ENCODE peak calls at places on chromosomes 3 and 15, in five cellular contexts. One of them, this sample, is unnamed.

GRCh38 chr15:95653361-95653805 is 677.1 kb upstream of the NR2F2 start:
- DNase-seq in K562: no peak
- DNase-seq in HepG2: no peak
- DNase-seq in GM12878: no peak
- DNase-seq in SK-N-SH: no peak
- DNase-seq in this sample: no peak

GRCh38 chr3:139797724-139798343 is 120.1 kb upstream of the NMNAT3 start:
- DNase-seq in K562: peak; percentile 43
- DNase-seq in GM12878: no peak
- DNase-seq in HepG2: no peak
- DNase-seq in SK-N-SH: no peak
- DNase-seq in this sample: peak; percentile 42

GRCh38 chr15:73607405-73607804 is 25.8 kb downstream of the NPTN start:
- DNase-seq in SK-N-SH: no peak
- DNase-seq in HepG2: no peak
- DNase-seq in K562: no peak
- DNase-seq in GM12878: no peak
- DNase-seq in this sample: no peak

GRCh38 chr3:14780927-14781507 is 37.7 kb upstream of the FGD5 start:
- DNase-seq in HepG2: peak; percentile 61
- DNase-seq in K562: peak; percentile 44
- DNase-seq in SK-N-SH: no peak
- DNase-seq in GM12878: peak; percentile 31
- DNase-seq in this sample: peak; percentile 44

GRCh38 chr3:14452676-14453367 is 50.4 kb downstream of the SLC6A6 start:
- DNase-seq in K562: no peak
- DNase-seq in HepG2: no peak
- DNase-seq in GM12878: no peak
- DNase-seq in SK-N-SH: no peak
- DNase-seq in this sample: peak; percentile 70

GRCh38 chr15:47674576-47675232 is 42.6 kb upstream of the SEMA6D start:
- DNase-seq in SK-N-SH: no peak
- DNase-seq in HepG2: no peak
- DNase-seq in K562: no peak
- DNase-seq in GM12878: no peak
- DNase-seq in this sample: no peak

GRCh38 chr15:85840802-85841152 is 46.1 kb upstream of the KLHL25 start:
- DNase-seq in K562: no peak
- DNase-seq in GM12878: no peak
- DNase-seq in SK-N-SH: no peak
- DNase-seq in HepG2: no peak
- DNase-seq in this sample: no peak

GRCh38 chr3:114496021-114496434 is 202.2 kb downstream of the TIGIT start:
- DNase-seq in HepG2: peak; percentile 10
- DNase-seq in SK-N-SH: no peak
- DNase-seq in K562: no peak
- DNase-seq in GM12878: no peak
- DNase-seq in this sample: no peak

GRCh38 chr3:69542265-69543079 is 156.6 kb upstream of the FRMD4B start:
- DNase-seq in K562: no peak
- DNase-seq in SK-N-SH: peak; percentile 59
- DNase-seq in GM12878: no peak
- DNase-seq in HepG2: no peak
- DNase-seq in this sample: peak; percentile 31

GRCh38 chr15:51731549-51732267 is 5.7 kb downstream of the LYSMD2 start:
- DNase-seq in K562: no peak
- DNase-seq in HepG2: no peak
- DNase-seq in SK-N-SH: no peak
- DNase-seq in GM12878: peak; percentile 90
- DNase-seq in this sample: no peak

GRCh38 chr3:142613491-142613890 is 17.3 kb downstream of the PLS1 start:
- DNase-seq in GM12878: no peak
- DNase-seq in HepG2: no peak
- DNase-seq in SK-N-SH: no peak
- DNase-seq in K562: no peak
- DNase-seq in this sample: no peak

GRCh38 chr3:134328147-134328591 is 46.1 kb downstream of the AMOTL2 start:
- DNase-seq in SK-N-SH: no peak
- DNase-seq in HepG2: no peak
- DNase-seq in K562: no peak
- DNase-seq in GM12878: no peak
- DNase-seq in this sample: no peak
- TF ChIP-seq FOXM1 in SK-N-SH: no peak
- TF ChIP-seq FOXM1 in HepG2: no peak
- TF ChIP-seq FOXM1 in K562: no peak
- TF ChIP-seq FOXM1 in GM12878: no peak
- TF ChIP-seq FOXM1 in this sample: no peak

GRCh38 chr3:110789315-110789714 is 282.3 kb upstream of the NECTIN3 start:
- DNase-seq in SK-N-SH: no peak
- DNase-seq in HepG2: no peak
- DNase-seq in K562: no peak
- DNase-seq in GM12878: no peak
- DNase-seq in this sample: no peak
- TF ChIP-seq FOXM1 in SK-N-SH: no peak
- TF ChIP-seq FOXM1 in HepG2: no peak
- TF ChIP-seq FOXM1 in K562: no peak
- TF ChIP-seq FOXM1 in GM12878: no peak
- TF ChIP-seq FOXM1 in this sample: no peak

GRCh38 chr3:197029511-197030167 is at the start of gene MELTF:
- DNase-seq in SK-N-SH: peak; percentile 99
- DNase-seq in K562: peak; percentile 96
- DNase-seq in HepG2: peak; percentile 27
- DNase-seq in GM12878: no peak
- DNase-seq in this sample: peak; percentile 83

GRCh38 chr3:197027896-197028710 is 1.5 kb downstream of the MELTF start:
- DNase-seq in HepG2: no peak
- DNase-seq in K562: no peak
- DNase-seq in GM12878: no peak
- DNase-seq in SK-N-SH: no peak
- DNase-seq in this sample: no peak

GRCh38 chr3:197028711-197029510 is 706 bp downstream of the MELTF start:
- DNase-seq in K562: peak; percentile 63
- DNase-seq in SK-N-SH: peak; percentile 74
- DNase-seq in GM12878: no peak
- DNase-seq in HepG2: no peak
- DNase-seq in this sample: no peak

GRCh38 chr3:197030379-197031314 is 1.0 kb upstream of the MELTF start:
- DNase-seq in HepG2: no peak
- DNase-seq in K562: peak; percentile 36
- DNase-seq in GM12878: no peak
- DNase-seq in SK-N-SH: no peak
- DNase-seq in this sample: no peak

DNA sequence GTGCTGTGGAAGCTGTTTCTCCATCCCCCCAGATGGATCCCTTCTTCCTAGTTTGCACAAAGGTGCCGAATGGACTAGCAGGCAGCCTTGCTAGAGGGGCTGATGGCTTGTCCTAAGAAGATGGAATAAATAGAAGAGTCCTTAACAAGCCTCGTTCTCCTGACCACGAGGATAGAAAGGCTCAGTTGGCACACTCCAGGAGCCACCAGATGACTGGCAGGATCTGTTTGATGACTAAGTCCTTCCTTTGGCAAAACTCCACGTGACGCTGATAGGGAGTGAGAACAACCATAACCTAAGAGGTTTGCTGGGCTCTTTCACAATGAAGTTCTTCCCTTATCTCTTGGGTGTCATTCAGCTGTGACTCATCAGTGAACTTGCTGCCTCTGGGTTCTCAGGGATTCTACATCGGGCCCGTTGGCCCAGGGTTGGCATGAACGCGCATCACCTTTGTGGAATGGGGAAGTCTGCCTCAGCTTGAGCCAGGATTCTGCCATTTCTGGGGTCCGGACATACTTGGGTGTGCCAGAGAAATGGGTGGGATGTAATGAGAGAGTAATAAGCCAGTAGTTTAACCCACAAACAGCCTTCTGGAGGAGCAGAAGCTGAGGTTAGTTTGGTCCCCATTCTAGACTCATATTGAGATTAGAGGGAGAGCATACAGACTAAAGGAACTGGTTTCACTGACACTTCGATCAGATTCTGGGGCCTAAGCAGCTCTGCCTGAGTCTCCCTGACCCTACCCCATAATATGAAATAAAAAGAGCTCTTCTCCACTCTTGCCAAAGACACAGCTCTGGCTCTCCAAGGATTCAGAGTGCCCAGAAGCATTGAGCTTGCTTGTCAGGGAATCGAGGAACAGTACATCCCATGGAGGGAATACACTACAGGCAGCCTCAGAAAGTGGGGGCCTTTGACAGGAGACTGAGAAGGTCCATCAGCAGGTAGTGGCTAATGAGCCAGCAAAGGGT is 2.0 kb upstream of the MELTF start:
- DNase-seq in HepG2: peak; percentile 96
- DNase-seq in GM12878: no peak
- DNase-seq in SK-N-SH: no peak
- DNase-seq in K562: peak; percentile 73
- DNase-seq in this sample: no peak
- TF ChIP-seq FOXM1 in HepG2: no peak
- TF ChIP-seq FOXM1 in GM12878: no peak
- TF ChIP-seq FOXM1 in SK-N-SH: no peak
- TF ChIP-seq FOXM1 in K562: no peak
- TF ChIP-seq FOXM1 in this sample: no peak

GRCh38 chr15:27273506-27273905 is 302.5 kb downstream of the GABRG3 start:
- DNase-seq in GM12878: no peak
- DNase-seq in SK-N-SH: no peak
- DNase-seq in K562: no peak
- DNase-seq in HepG2: no peak
- DNase-seq in this sample: no peak

GRCh38 chr15:27268923-27269322 is 297.9 kb downstream of the GABRG3 start:
- DNase-seq in GM12878: no peak
- DNase-seq in HepG2: no peak
- DNase-seq in SK-N-SH: no peak
- DNase-seq in K562: no peak
- DNase-seq in this sample: no peak

GRCh38 chr15:27271258-27271657 is 300.3 kb downstream of the GABRG3 start:
- DNase-seq in GM12878: no peak
- DNase-seq in K562: no peak
- DNase-seq in SK-N-SH: no peak
- DNase-seq in HepG2: no peak
- DNase-seq in this sample: no peak

DNA sequence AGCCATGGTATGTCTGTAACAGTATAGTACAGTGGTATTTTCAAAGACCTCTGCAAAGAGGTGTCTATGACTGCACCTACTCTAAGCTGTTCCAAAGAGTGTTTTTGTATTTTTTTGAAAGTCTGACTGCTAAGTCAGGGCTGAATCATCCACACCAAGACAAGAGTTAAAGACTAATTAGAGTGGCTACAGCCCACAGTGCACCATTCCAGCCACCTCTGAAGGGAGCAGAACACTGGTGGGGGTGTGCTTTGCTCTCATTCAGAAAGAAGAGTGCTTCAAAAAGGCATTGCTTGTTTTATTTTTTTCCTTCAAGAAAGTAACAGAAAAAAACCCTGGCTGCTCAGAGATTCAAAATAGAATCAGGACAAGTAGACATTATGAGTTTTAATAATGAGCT is 301.5 kb downstream of the GABRG3 start:
- DNase-seq in K562: no peak
- DNase-seq in GM12878: no peak
- DNase-seq in HepG2: no peak
- DNase-seq in SK-N-SH: no peak
- DNase-seq in this sample: no peak
- TF ChIP-seq FOXM1 in K562: no peak
- TF ChIP-seq FOXM1 in GM12878: no peak
- TF ChIP-seq FOXM1 in HepG2: no peak
- TF ChIP-seq FOXM1 in SK-N-SH: no peak
- TF ChIP-seq FOXM1 in this sample: no peak

GRCh38 chr15:60076582-60077263 is 72.6 kb downstream of the FOXB1 start:
- DNase-seq in HepG2: no peak
- DNase-seq in K562: no peak
- DNase-seq in SK-N-SH: no peak
- DNase-seq in GM12878: no peak
- DNase-seq in this sample: no peak

GRCh38 chr15:60077581-60078359 is 73.7 kb downstream of the FOXB1 start:
- DNase-seq in HepG2: no peak
- DNase-seq in SK-N-SH: no peak
- DNase-seq in GM12878: no peak
- DNase-seq in K562: no peak
- DNase-seq in this sample: no peak

GRCh38 chr15:60076055-60076454 is 71.9 kb downstream of the FOXB1 start:
- DNase-seq in HepG2: no peak
- DNase-seq in GM12878: no peak
- DNase-seq in K562: no peak
- DNase-seq in SK-N-SH: no peak
- DNase-seq in this sample: no peak

GRCh38 chr15:60081976-60082375 is 77.9 kb downstream of the FOXB1 start:
- DNase-seq in HepG2: no peak
- DNase-seq in K562: no peak
- DNase-seq in SK-N-SH: no peak
- DNase-seq in GM12878: no peak
- DNase-seq in this sample: no peak

DNA sequence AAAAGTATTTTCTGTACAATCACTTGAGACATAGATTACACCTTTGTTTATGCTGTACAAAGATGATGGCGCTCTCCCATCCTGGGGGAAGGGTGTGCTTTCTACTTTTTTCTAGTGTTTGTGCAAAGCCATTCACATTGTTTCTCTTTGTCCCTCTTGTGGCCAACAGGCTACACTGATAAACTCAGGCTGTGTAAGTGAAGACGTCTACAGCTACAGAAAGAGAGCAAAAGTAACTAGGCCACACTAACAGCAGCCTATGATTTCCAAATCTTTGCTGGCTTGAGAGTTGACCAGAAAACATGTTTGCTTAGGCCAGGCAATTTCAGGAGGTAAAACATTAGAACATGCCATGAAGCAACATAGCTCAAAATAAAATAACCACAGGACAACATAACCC is 75.1 kb downstream of the FOXB1 start:
- DNase-seq in SK-N-SH: no peak
- DNase-seq in GM12878: no peak
- DNase-seq in HepG2: no peak
- DNase-seq in K562: no peak
- DNase-seq in this sample: peak; percentile 23
- TF ChIP-seq FOXM1 in SK-N-SH: no peak
- TF ChIP-seq FOXM1 in GM12878: no peak
- TF ChIP-seq FOXM1 in HepG2: no peak
- TF ChIP-seq FOXM1 in K562: no peak
- TF ChIP-seq FOXM1 in this sample: no peak

GRCh38 chr15:61083781-61084134 is 145.3 kb downstream of the RORA start:
- DNase-seq in SK-N-SH: no peak
- DNase-seq in HepG2: no peak
- DNase-seq in GM12878: no peak
- DNase-seq in K562: no peak
- DNase-seq in this sample: no peak

GRCh38 chr15:61084944-61085367 is 144.1 kb downstream of the RORA start:
- DNase-seq in HepG2: no peak
- DNase-seq in K562: no peak
- DNase-seq in GM12878: no peak
- DNase-seq in SK-N-SH: peak; percentile 70
- DNase-seq in this sample: peak; percentile 8

GRCh38 chr15:61083081-61083780 is 145.9 kb downstream of the RORA start:
- DNase-seq in HepG2: no peak
- DNase-seq in K562: no peak
- DNase-seq in SK-N-SH: no peak
- DNase-seq in GM12878: no peak
- DNase-seq in this sample: no peak

GRCh38 chr15:61086001-61086400 is 143.1 kb downstream of the RORA start:
- DNase-seq in GM12878: no peak
- DNase-seq in HepG2: no peak
- DNase-seq in K562: no peak
- DNase-seq in SK-N-SH: no peak
- DNase-seq in this sample: no peak

GRCh38 chr15:61084502-61084901 is 144.6 kb downstream of the RORA start:
- DNase-seq in K562: no peak
- DNase-seq in GM12878: no peak
- DNase-seq in SK-N-SH: no peak
- DNase-seq in HepG2: no peak
- DNase-seq in this sample: no peak
- TF ChIP-seq FOXM1 in K562: no peak
- TF ChIP-seq FOXM1 in GM12878: no peak
- TF ChIP-seq FOXM1 in SK-N-SH: no peak
- TF ChIP-seq FOXM1 in HepG2: no peak
- TF ChIP-seq FOXM1 in this sample: no peak

This sample was measured in HEK293T.